ENCODE peak calls at places on chromosomes 11 and 22, in eight cellular contexts. R, O, S, P, D, T, W and M are unnamed samples.

GRCh38 chr11:73198677-73199076 is 19.4 kb upstream of the P2RY2 start:
- DNase-seq in T (no peak), W (no peak), D (peak; percentile 32), P (no peak), O (peak; percentile 46), R (no peak), S (no peak), M (no peak)

GRCh38 chr11:102079625-102080024 is 30.6 kb upstream of the YAP1 start:
- DNase-seq in R (no peak), S (no peak), T (no peak), D (no peak), W (no peak), P (no peak), O (no peak), M (no peak)

GRCh38 chr11:106668147-106668546 is 350.1 kb downstream of the GUCY1A2 start:
- DNase-seq in T (no peak), W (no peak), O (no peak), S (no peak), P (no peak), R (no peak), D (peak; percentile 71), M (no peak)

GRCh38 chr11:2778630-2779498 is 79.1 kb upstream of the KCNQ1OT1 start:
- DNase-seq in D (peak; percentile 27), T (peak; percentile 92), S (peak; percentile 38), O (peak; percentile 39), W (peak; percentile 14), R (peak; percentile 40), P (peak; percentile 77), M (peak; percentile 89)

GRCh38 chr11:95487391-95487790 is 256.4 kb upstream of the SESN3 start:
- DNase-seq in D (no peak), W (no peak), R (no peak), P (no peak), T (no peak), O (no peak), S (no peak), M (no peak)

GRCh38 chr11:31804439-31805036 is 6.6 kb downstream of the PAX6 start:
- DNase-seq in S (no peak), W (no peak), D (no peak), T (no peak), R (no peak), O (no peak), P (no peak), M (no peak)

GRCh38 chr11:102762414-102762813 is 18.0 kb downstream of the MMP10 start:
- DNase-seq in R (no peak), P (no peak), O (no peak), T (no peak), S (no peak), D (peak; percentile 37), W (no peak), M (no peak)

GRCh38 chr22:30694171-30694637 is 470 bp upstream of the OSBP2 start:
- DNase-seq in W (peak; percentile 83), T (peak; percentile 88), S (no peak), R (peak; percentile 31), D (no peak), O (peak; percentile 47), P (peak; percentile 48), M (peak; percentile 67)

GRCh38 chr11:11931461-11932055 is 76.9 kb downstream of the DKK3 start:
- DNase-seq in O (peak; percentile 26), T (no peak), S (no peak), W (peak; percentile 8), P (peak; percentile 44), R (no peak), D (peak; percentile 56), M (no peak)

GRCh38 chr11:64304316-64305072 is 830 bp upstream of the ESRRA start:
- DNase-seq in O (peak; percentile 96), R (peak; percentile 66), T (peak; percentile 97), D (peak; percentile 91), S (peak; percentile 69), P (peak; percentile 89), W (peak; percentile 95), M (peak; percentile 73)

GRCh38 chr11:77113382-77114088 is 10.9 kb downstream of the OMP start:
- DNase-seq in S (no peak), W (peak; percentile 49), O (peak; percentile 82), T (no peak), P (no peak), D (no peak), R (no peak), M (no peak)

GRCh38 chr11:62393735-62394134 is 25.1 kb upstream of the SCGB1A1 start:
- DNase-seq in W (peak; percentile 59), R (no peak), P (no peak), O (no peak), T (peak; percentile 16), S (no peak), D (no peak), M (no peak)

GRCh38 chr11:118050208-118050891 is 26.5 kb upstream of the TMPRSS4 start:
- DNase-seq in T (no peak), D (no peak), O (no peak), S (no peak), R (no peak), W (no peak), P (no peak), M (no peak)

GRCh38 chr22:40345271-40345670 is 1.0 kb upstream of the ADSL start:
- DNase-seq in W (no peak), O (no peak), P (no peak), D (no peak), R (no peak), S (no peak), T (no peak), M (no peak)

GRCh38 chr22:23437779-23438178 is 142.3 kb downstream of the IGLL1 start:
- DNase-seq in R (no peak), S (no peak), D (no peak), P (no peak), O (no peak), W (no peak), T (no peak), M (no peak)

GRCh38 chr22:49077586-49077985 is 750.1 kb downstream of the BRD1 start:
- DNase-seq in P (no peak), T (peak; percentile 53), W (no peak), R (no peak), D (no peak), O (no peak), S (no peak), M (no peak)

GRCh38 chr11:121863126-121863525 is 252.9 kb downstream of the BLID start:
- DNase-seq in S (no peak), O (no peak), T (no peak), P (no peak), R (no peak), D (no peak), W (no peak), M (no peak)

GRCh38 chr22:40463017-40463631 is 92.7 kb downstream of the SGSM3 start:
- DNase-seq in O (no peak), W (no peak), S (no peak), R (no peak), P (no peak), T (no peak), D (no peak), M (no peak)

GRCh38 chr22:50399751-50400331 is 56.7 kb downstream of the PPP6R2 start:
- DNase-seq in P (no peak), T (no peak), O (peak; percentile 35), W (peak; percentile 55), D (peak; percentile 22), S (no peak), R (no peak), M (no peak)

GRCh38 chr11:70487763-70488162 is 89.4 kb downstream of the CTTN start:
- DNase-seq in W (no peak), T (no peak), D (no peak), O (no peak), P (no peak), R (no peak), S (no peak), M (no peak)
- H3K27ac ChIP-seq in W (no peak overlapping the region), T (no peak overlapping the region), D (no peak overlapping the region), O (no peak overlapping the region), P (no peak overlapping the region), R (no peak overlapping the region), S (no peak overlapping the region), M (no peak overlapping the region)

DNA sequence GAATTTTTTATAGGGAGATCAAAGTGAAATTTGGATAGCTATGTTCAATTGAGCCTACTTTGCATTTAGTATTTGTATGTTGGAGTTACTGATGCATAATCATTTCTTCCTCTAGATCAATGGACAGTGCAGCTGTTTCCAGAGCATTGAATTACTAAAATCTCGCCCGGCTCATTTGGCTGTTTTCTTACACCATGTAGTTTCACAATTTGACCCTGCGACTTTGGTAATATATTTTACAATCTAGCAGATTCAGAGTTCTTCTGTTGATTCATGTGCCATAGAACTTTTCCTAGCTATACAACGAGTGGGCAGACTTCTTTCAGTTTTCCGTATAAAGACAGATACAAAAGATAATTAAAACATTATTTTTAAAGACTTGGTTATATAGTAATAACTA is 70.0 kb upstream of the GRIK4 start:
- DNase-seq in S (no peak), P (no peak), T (no peak), R (no peak), O (no peak), W (no peak), D (no peak), M (no peak)
- H3K27ac ChIP-seq in S (no peak overlapping the region), P (no peak overlapping the region), T (no peak overlapping the region), R (no peak overlapping the region), O (no peak overlapping the region), W (no peak overlapping the region), D (no peak overlapping the region), M (no peak overlapping the region)

DNA sequence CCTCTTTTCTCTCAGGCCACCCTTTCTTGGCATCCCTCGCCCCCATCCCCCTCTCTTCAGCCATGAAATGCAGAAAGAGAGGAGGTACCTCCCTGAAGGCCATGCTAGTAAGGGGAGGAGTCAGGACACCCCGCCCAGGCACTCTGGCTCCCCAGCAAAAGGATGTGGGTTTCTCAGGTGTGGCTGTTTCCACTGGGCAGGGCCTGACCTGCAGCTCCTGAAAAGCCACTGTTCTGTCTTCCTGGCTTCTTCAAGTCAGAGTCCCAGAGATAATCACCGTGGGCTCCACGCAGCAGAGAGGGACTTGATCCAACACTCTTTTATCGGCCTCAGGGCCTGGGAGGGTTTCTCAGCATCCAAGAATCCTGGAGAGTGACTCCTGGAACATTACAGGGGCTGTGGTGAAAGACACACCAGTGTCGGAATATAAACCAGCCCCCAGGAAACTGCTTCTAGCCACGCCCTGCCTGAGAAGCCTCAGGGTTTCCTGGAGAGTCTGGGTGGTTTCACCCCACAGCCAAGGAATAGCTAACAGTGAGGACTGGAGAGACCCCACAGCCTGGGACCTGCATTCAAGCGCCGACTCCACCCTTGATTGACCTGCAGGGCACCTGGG is 45.7 kb upstream of the TSPAN18 start:
- DNase-seq in D (no peak), S (no peak), T (no peak), P (no peak), R (no peak), O (no peak), W (no peak), M (no peak)
- H3K27ac ChIP-seq in D (no peak overlapping the region), S (no peak overlapping the region), T (no peak overlapping the region), P (no peak overlapping the region), R (no peak overlapping the region), O (peak overlapping the region; percentile 4), W (no peak overlapping the region), M (no peak overlapping the region)

DNA sequence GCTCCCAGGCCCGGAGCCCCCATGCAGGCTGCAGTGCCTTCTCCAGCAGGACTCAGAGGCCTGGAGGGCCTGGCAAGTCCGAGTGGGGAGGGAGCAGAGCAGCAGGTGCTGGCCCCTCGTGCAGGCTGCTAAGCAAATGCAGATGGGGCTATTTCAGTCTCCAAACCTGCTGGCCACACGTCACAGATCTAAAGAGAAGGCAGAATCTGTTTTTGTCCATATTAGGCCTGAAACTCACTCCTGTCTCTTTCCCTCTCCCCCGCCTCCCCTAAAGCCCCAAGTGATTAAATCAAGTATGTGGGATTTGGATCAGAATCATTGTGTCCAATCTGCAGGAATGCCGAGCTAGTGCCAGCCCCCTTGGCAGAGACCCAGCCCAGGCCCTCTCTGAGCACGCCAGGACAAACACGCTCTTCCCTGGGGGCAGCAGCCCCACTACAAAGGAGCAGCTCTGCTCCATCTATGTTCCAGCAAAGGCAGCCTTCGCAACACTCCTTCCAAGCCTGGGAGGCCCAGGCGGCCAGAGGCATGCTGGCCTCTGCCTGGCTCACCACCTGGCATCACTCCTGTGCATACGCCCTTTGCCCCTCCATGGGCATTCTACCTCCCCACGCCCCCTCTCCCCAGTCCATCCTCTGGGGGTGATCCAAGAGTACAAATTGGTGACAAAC is 26.5 kb downstream of the RPL27A start:
- DNase-seq in D (no peak), W (no peak), R (no peak), T (no peak), P (peak; percentile 98), O (no peak), S (no peak), M (peak; percentile 98)
- H3K27ac ChIP-seq in D (no peak overlapping the region), W (no peak overlapping the region), R (peak overlapping the region; percentile 66), T (peak overlapping the region; percentile 38), P (peak overlapping the region; percentile 99), O (no peak overlapping the region), S (peak overlapping the region; percentile 12), M (peak overlapping the region; percentile 89)